ENCODE peak calls at places on chromosomes 2 and 18, in seven cellular contexts. One of them, this sample, is unnamed.

GRCh38 chr2:20595439-20596192 is 55.3 kb downstream of the HS1BP3 start:
- DNase-seq in A549: no peak
- DNase-seq in lower lobe of right lung: peak
- DNase-seq in Calu3: no peak
- DNase-seq in uterus: peak
- DNase-seq in AG10803: peak
- DNase-seq in GM12865: peak
- DNase-seq in this sample: peak

GRCh38 chr18:13256444-13257305 is 38.1 kb downstream of the LDLRAD4 start:
- DNase-seq in A549: no peak
- DNase-seq in lower lobe of right lung: no peak
- DNase-seq in Calu3: no peak
- DNase-seq in uterus: no peak
- DNase-seq in AG10803: no peak
- DNase-seq in GM12865: no peak
- DNase-seq in this sample: no peak

GRCh38 chr2:181063696-181064095 is 83.3 kb downstream of the UBE2E3 start:
- DNase-seq in A549: no peak
- DNase-seq in lower lobe of right lung: no peak
- DNase-seq in Calu3: no peak
- DNase-seq in uterus: no peak
- DNase-seq in AG10803: no peak
- DNase-seq in GM12865: no peak
- DNase-seq in this sample: no peak

GRCh38 chr2:157329524-157329923 is 3.9 kb upstream of the ERMN start:
- DNase-seq in A549: no peak
- DNase-seq in lower lobe of right lung: no peak
- DNase-seq in Calu3: peak
- DNase-seq in uterus: no peak
- DNase-seq in AG10803: no peak
- DNase-seq in GM12865: no peak
- DNase-seq in this sample: no peak

GRCh38 chr2:183543222-183543621 is 419.0 kb downstream of the NUP35 start:
- DNase-seq in A549: no peak
- DNase-seq in lower lobe of right lung: no peak
- DNase-seq in Calu3: no peak
- DNase-seq in uterus: no peak
- DNase-seq in AG10803: no peak
- DNase-seq in GM12865: no peak
- DNase-seq in this sample: no peak

GRCh38 chr2:111208639-111209038 is 87.9 kb downstream of the BCL2L11 start:
- DNase-seq in A549: no peak
- DNase-seq in lower lobe of right lung: no peak
- DNase-seq in Calu3: no peak
- DNase-seq in uterus: no peak
- DNase-seq in AG10803: no peak
- DNase-seq in GM12865: peak
- DNase-seq in this sample: no peak

GRCh38 chr2:39511786-39512433 is 74.8 kb upstream of the MAP4K3 start:
- DNase-seq in A549: no peak
- DNase-seq in lower lobe of right lung: no peak
- DNase-seq in Calu3: no peak
- DNase-seq in uterus: no peak
- DNase-seq in AG10803: no peak
- DNase-seq in GM12865: no peak
- DNase-seq in this sample: no peak

GRCh38 chr2:231717281-231718180 is 9.2 kb downstream of the PTMA start:
- DNase-seq in A549: peak
- DNase-seq in lower lobe of right lung: peak
- DNase-seq in Calu3: no peak
- DNase-seq in uterus: no peak
- DNase-seq in AG10803: peak
- DNase-seq in GM12865: peak
- DNase-seq in this sample: peak

GRCh38 chr2:45494275-45494977 is 116.6 kb downstream of the SRBD1 start:
- DNase-seq in A549: peak
- DNase-seq in lower lobe of right lung: no peak
- DNase-seq in Calu3: peak
- DNase-seq in uterus: no peak
- DNase-seq in AG10803: peak
- DNase-seq in GM12865: peak
- DNase-seq in this sample: peak

GRCh38 chr18:47978141-47978540 is 47.7 kb upstream of the SMAD2 start:
- DNase-seq in A549: no peak
- DNase-seq in lower lobe of right lung: no peak
- DNase-seq in Calu3: no peak
- DNase-seq in uterus: no peak
- DNase-seq in AG10803: no peak
- DNase-seq in GM12865: no peak
- DNase-seq in this sample: no peak

GRCh38 chr2:8580316-8581047 is 101.4 kb upstream of the ID2 start:
- DNase-seq in A549: no peak
- DNase-seq in lower lobe of right lung: no peak
- DNase-seq in Calu3: no peak
- DNase-seq in uterus: no peak
- DNase-seq in AG10803: no peak
- DNase-seq in GM12865: no peak
- DNase-seq in this sample: no peak

GRCh38 chr2:86372641-86373502 is 35.4 kb upstream of the REEP1 start:
- DNase-seq in A549: peak
- DNase-seq in lower lobe of right lung: no peak
- DNase-seq in Calu3: peak
- DNase-seq in uterus: peak
- DNase-seq in AG10803: peak
- DNase-seq in GM12865: peak
- DNase-seq in this sample: no peak

GRCh38 chr18:66560092-66560491 is 43.8 kb downstream of the CDH19 start:
- DNase-seq in A549: peak
- DNase-seq in lower lobe of right lung: no peak
- DNase-seq in Calu3: peak
- DNase-seq in uterus: no peak
- DNase-seq in AG10803: no peak
- DNase-seq in GM12865: peak
- DNase-seq in this sample: no peak

GRCh38 chr2:55097083-55097461 is 46.8 kb upstream of the RTN4 start:
- DNase-seq in A549: no peak
- DNase-seq in lower lobe of right lung: no peak
- DNase-seq in Calu3: no peak
- DNase-seq in uterus: no peak
- DNase-seq in AG10803: no peak
- DNase-seq in GM12865: no peak
- DNase-seq in this sample: no peak

GRCh38 chr2:85710687-85711577 is 16.8 kb downstream of the GNLY start:
- DNase-seq in A549: no peak
- DNase-seq in lower lobe of right lung: peak
- DNase-seq in Calu3: no peak
- DNase-seq in uterus: peak
- DNase-seq in AG10803: peak
- DNase-seq in GM12865: no peak
- DNase-seq in this sample: no peak

GRCh38 chr2:23386422-23387220 is 1.6 kb downstream of the KLHL29 start:
- DNase-seq in A549: peak
- DNase-seq in lower lobe of right lung: peak
- DNase-seq in Calu3: peak
- DNase-seq in uterus: peak
- DNase-seq in AG10803: peak
- DNase-seq in GM12865: peak
- DNase-seq in this sample: peak

GRCh38 chr2:26438926-26439325 is 37.2 kb downstream of the DRC1 start:
- DNase-seq in A549: no peak
- DNase-seq in lower lobe of right lung: no peak
- DNase-seq in Calu3: no peak
- DNase-seq in uterus: no peak
- DNase-seq in AG10803: peak
- DNase-seq in GM12865: no peak
- DNase-seq in this sample: no peak

GRCh38 chr18:44590976-44591375 is 89.7 kb upstream of the SETBP1 start:
- DNase-seq in A549: no peak
- DNase-seq in lower lobe of right lung: no peak
- DNase-seq in Calu3: no peak
- DNase-seq in uterus: no peak
- DNase-seq in AG10803: peak
- DNase-seq in GM12865: no peak
- DNase-seq in this sample: no peak

GRCh38 chr18:48955528-48956261 is 4.9 kb upstream of the SMAD7 start:
- DNase-seq in A549: no peak
- DNase-seq in lower lobe of right lung: peak
- DNase-seq in Calu3: peak
- DNase-seq in uterus: peak
- DNase-seq in AG10803: peak
- DNase-seq in GM12865: no peak
- DNase-seq in this sample: no peak

GRCh38 chr18:55202232-55202917 is 243.1 kb upstream of the CCDC68 start:
- DNase-seq in A549: no peak
- DNase-seq in lower lobe of right lung: no peak
- DNase-seq in Calu3: no peak
- DNase-seq in uterus: no peak
- DNase-seq in AG10803: no peak
- DNase-seq in GM12865: no peak
- DNase-seq in this sample: no peak

GRCh38 chr2:146602856-146603255 is 1242.0 kb upstream of the ACVR2A start:
- DNase-seq in A549: no peak
- DNase-seq in lower lobe of right lung: no peak
- DNase-seq in Calu3: no peak
- DNase-seq in uterus: no peak
- DNase-seq in AG10803: no peak
- DNase-seq in GM12865: no peak
- DNase-seq in this sample: no peak

GRCh38 chr2:227655454-227655853 is 11.2 kb upstream of the SCYGR5 start:
- DNase-seq in A549: peak
- DNase-seq in lower lobe of right lung: no peak
- DNase-seq in Calu3: peak
- DNase-seq in uterus: no peak
- DNase-seq in AG10803: peak
- DNase-seq in GM12865: no peak
- DNase-seq in this sample: no peak

GRCh38 chr2:201984800-201985525 is 48.7 kb upstream of the FZD7 start:
- DNase-seq in A549: no peak
- DNase-seq in lower lobe of right lung: no peak
- DNase-seq in Calu3: no peak
- DNase-seq in uterus: no peak
- DNase-seq in AG10803: no peak
- DNase-seq in GM12865: peak
- DNase-seq in this sample: no peak

GRCh38 chr2:240605867-240606743 is 19.2 kb upstream of the GPR35 start:
- DNase-seq in A549: no peak
- DNase-seq in lower lobe of right lung: peak
- DNase-seq in Calu3: no peak
- DNase-seq in uterus: no peak
- DNase-seq in AG10803: no peak
- DNase-seq in GM12865: no peak
- DNase-seq in this sample: peak

GRCh38 chr2:127413782-127414743 is 4.2 kb upstream of the PROC start:
- DNase-seq in A549: peak
- DNase-seq in lower lobe of right lung: no peak
- DNase-seq in Calu3: no peak
- DNase-seq in uterus: no peak
- DNase-seq in AG10803: peak
- DNase-seq in GM12865: no peak
- DNase-seq in this sample: no peak

GRCh38 chr2:100038019-100038418 is 104.4 kb downstream of the AFF3 start:
- DNase-seq in A549: no peak
- DNase-seq in lower lobe of right lung: no peak
- DNase-seq in Calu3: no peak
- DNase-seq in uterus: no peak
- DNase-seq in AG10803: no peak
- DNase-seq in GM12865: no peak
- DNase-seq in this sample: no peak

GRCh38 chr18:43935051-43935412 is 657.7 kb upstream of the SYT4 start:
- DNase-seq in A549: no peak
- DNase-seq in lower lobe of right lung: no peak
- DNase-seq in Calu3: no peak
- DNase-seq in uterus: no peak
- DNase-seq in AG10803: peak
- DNase-seq in GM12865: no peak
- DNase-seq in this sample: no peak

GRCh38 chr2:160501370-160501769 is 7.8 kb upstream of the RBMS1 start:
- DNase-seq in A549: no peak
- DNase-seq in lower lobe of right lung: no peak
- DNase-seq in Calu3: no peak
- DNase-seq in uterus: no peak
- DNase-seq in AG10803: no peak
- DNase-seq in GM12865: no peak
- DNase-seq in this sample: no peak

GRCh38 chr18:76374330-76375281 is 120.4 kb downstream of the ZNF516 start:
- DNase-seq in A549: no peak
- DNase-seq in lower lobe of right lung: no peak
- DNase-seq in Calu3: no peak
- DNase-seq in uterus: no peak
- DNase-seq in AG10803: no peak
- DNase-seq in GM12865: peak
- DNase-seq in this sample: no peak

GRCh38 chr2:189803431-189803830 is 19.2 kb downstream of the PMS1 start:
- DNase-seq in A549: no peak
- DNase-seq in lower lobe of right lung: no peak
- DNase-seq in Calu3: no peak
- DNase-seq in uterus: no peak
- DNase-seq in AG10803: no peak
- DNase-seq in GM12865: no peak
- DNase-seq in this sample: no peak
- TF ChIP-seq CTCF in A549: no peak
- TF ChIP-seq CTCF in lower lobe of right lung: no peak
- TF ChIP-seq CTCF in Calu3: no peak
- TF ChIP-seq CTCF in uterus: no peak
- TF ChIP-seq CTCF in AG10803: no peak
- TF ChIP-seq CTCF in GM12865: no peak
- TF ChIP-seq CTCF in this sample: no peak

GRCh38 chr2:77954931-77955330 is 432.8 kb upstream of the LRRTM4 start:
- DNase-seq in A549: no peak
- DNase-seq in lower lobe of right lung: no peak
- DNase-seq in Calu3: no peak
- DNase-seq in uterus: no peak
- DNase-seq in AG10803: no peak
- DNase-seq in GM12865: no peak
- DNase-seq in this sample: no peak
- TF ChIP-seq CTCF in A549: no peak
- TF ChIP-seq CTCF in lower lobe of right lung: no peak
- TF ChIP-seq CTCF in Calu3: no peak
- TF ChIP-seq CTCF in uterus: no peak
- TF ChIP-seq CTCF in AG10803: no peak
- TF ChIP-seq CTCF in GM12865: peak
- TF ChIP-seq CTCF in this sample: peak

GRCh38 chr18:3793545-3793944 is 343.6 kb downstream of the TGIF1 start:
- DNase-seq in A549: no peak
- DNase-seq in lower lobe of right lung: no peak
- DNase-seq in Calu3: no peak
- DNase-seq in uterus: no peak
- DNase-seq in AG10803: no peak
- DNase-seq in GM12865: no peak
- DNase-seq in this sample: no peak
- TF ChIP-seq CTCF in A549: no peak
- TF ChIP-seq CTCF in lower lobe of right lung: no peak
- TF ChIP-seq CTCF in Calu3: no peak
- TF ChIP-seq CTCF in uterus: no peak
- TF ChIP-seq CTCF in AG10803: no peak
- TF ChIP-seq CTCF in GM12865: no peak
- TF ChIP-seq CTCF in this sample: no peak

DNA sequence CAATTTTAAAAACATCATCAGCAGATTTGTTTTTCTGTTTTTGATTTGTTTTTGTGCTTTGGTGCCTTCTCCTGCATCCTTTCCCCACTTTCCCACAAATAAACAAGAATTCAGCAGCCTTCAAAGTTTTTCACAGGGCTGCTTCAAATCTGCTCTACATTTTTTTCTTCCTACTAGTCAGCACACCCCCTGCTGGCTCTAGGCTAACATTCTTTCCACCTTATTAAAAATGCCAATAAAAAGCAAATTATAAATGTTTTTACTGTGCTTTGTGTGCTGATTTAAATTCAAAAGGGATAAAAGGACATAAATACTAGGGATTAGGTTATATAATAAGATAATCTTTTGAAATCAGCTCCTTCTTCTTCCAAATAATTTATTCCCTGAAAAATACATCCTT is 6.2 kb upstream of the CNTNAP5 start:
- DNase-seq in A549: no peak
- DNase-seq in lower lobe of right lung: no peak
- DNase-seq in Calu3: no peak
- DNase-seq in uterus: no peak
- DNase-seq in AG10803: no peak
- DNase-seq in GM12865: no peak
- DNase-seq in this sample: no peak
- TF ChIP-seq CTCF in A549: no peak
- TF ChIP-seq CTCF in lower lobe of right lung: no peak
- TF ChIP-seq CTCF in Calu3: no peak
- TF ChIP-seq CTCF in uterus: no peak
- TF ChIP-seq CTCF in AG10803: no peak
- TF ChIP-seq CTCF in GM12865: no peak
- TF ChIP-seq CTCF in this sample: no peak

This sample was measured in GM13977.